ENCODE peak calls at places on chromosomes 13 and 19, in seven cellular contexts. I, Z, T, W, O, Y and D are unnamed samples.

GRCh38 chr19:38932425-38933179 is 1.9 kb downstream of the MRPS12 start:
- DNase-seq in Y (peak), W (peak), I (no peak), O (no peak), Z (no peak), T (peak), D (peak)

GRCh38 chr13:93217701-93218100 is 8.9 kb upstream of the GPC6 start:
- DNase-seq in T (peak), Z (no peak), O (no peak), W (no peak), I (no peak), Y (no peak), D (no peak)

GRCh38 chr19:19061491-19061890 is 2.3 kb upstream of the SLC25A42 start:
- DNase-seq in T (peak), Y (no peak), Z (no peak), I (no peak), O (no peak), W (no peak), D (peak)

GRCh38 chr13:110455444-110455843 is 106.1 kb downstream of the RAB20 start:
- DNase-seq in Z (no peak), O (no peak), T (no peak), W (no peak), Y (no peak), I (no peak), D (no peak)

GRCh38 chr19:41927810-41928192 is 448 bp downstream of the ERFL start:
- DNase-seq in Y (peak), W (no peak), T (no peak), O (no peak), I (no peak), Z (no peak), D (no peak)

GRCh38 chr13:79631260-79631659 is 150.3 kb downstream of the NDFIP2 start:
- DNase-seq in O (peak), T (peak), Z (no peak), I (no peak), Y (peak), W (no peak), D (no peak)

GRCh38 chr13:99307247-99307646 is at the start of gene GPR183:
- DNase-seq in O (no peak), I (no peak), W (no peak), Y (no peak), T (no peak), Z (no peak), D (no peak)

GRCh38 chr13:44715287-44716224 is 139.4 kb upstream of the TSC22D1 start:
- DNase-seq in O (no peak), I (no peak), Y (no peak), Z (no peak), T (no peak), W (no peak), D (no peak)

GRCh38 chr13:44068737-44069136 is 189.0 kb downstream of the LACC1 start:
- DNase-seq in Y (peak), I (no peak), T (peak), Z (peak), O (no peak), W (no peak), D (no peak)

GRCh38 chr19:17549088-17549740 is 6.2 kb upstream of the COLGALT1 start:
- DNase-seq in T (no peak), I (no peak), O (no peak), W (no peak), Z (no peak), Y (no peak), D (no peak)

GRCh38 chr19:18526316-18526715 is 4.4 kb upstream of the ELL start:
- DNase-seq in O (peak), Y (no peak), I (no peak), W (no peak), Z (no peak), T (peak), D (no peak)

GRCh38 chr19:39401549-39402416 is 4.9 kb upstream of the ZFP36 start:
- DNase-seq in Z (no peak), Y (no peak), T (peak), O (no peak), W (no peak), I (no peak), D (peak)

GRCh38 chr13:88617176-88617575 is 946.0 kb downstream of the SLITRK5 start:
- DNase-seq in T (no peak), O (no peak), Z (no peak), I (no peak), W (no peak), Y (peak), D (no peak)

GRCh38 chr19:46537136-46538097 is 41.8 kb upstream of the PNMA8B start:
- DNase-seq in T (peak), O (no peak), W (peak), Z (no peak), Y (peak), I (no peak), D (peak)

GRCh38 chr13:79491715-79492114 is 10.8 kb downstream of the NDFIP2 start:
- DNase-seq in W (no peak), I (no peak), O (peak), Y (no peak), Z (no peak), T (peak), D (no peak)

GRCh38 chr19:19860756-19861390 is 4.8 kb upstream of the ZNF253 start:
- DNase-seq in Y (peak), Z (no peak), W (no peak), O (no peak), T (no peak), I (no peak), D (peak)

GRCh38 chr13:101306773-101307172 is 109.5 kb downstream of the NALCN start:
- DNase-seq in T (no peak), Z (no peak), I (no peak), W (no peak), O (no peak), Y (no peak), D (no peak)

GRCh38 chr19:10000171-10000826 is 10.0 kb downstream of the COL5A3 start:
- DNase-seq in Y (peak), I (no peak), Z (no peak), O (no peak), W (no peak), T (peak), D (peak)

GRCh38 chr13:47409778-47410177 is 512.9 kb upstream of the HTR2A start:
- DNase-seq in O (no peak), T (no peak), I (no peak), W (no peak), Z (no peak), Y (no peak), D (no peak)

GRCh38 chr13:77113496-77113895 is 86.5 kb upstream of the FBXL3 start:
- DNase-seq in O (no peak), Y (peak), Z (no peak), I (no peak), W (no peak), T (no peak), D (no peak)

GRCh38 chr19:41356984-41357739 is 3.4 kb upstream of the TGFB1 start:
- DNase-seq in Z (no peak), W (no peak), I (no peak), T (peak), O (no peak), Y (no peak), D (no peak)

GRCh38 chr19:35144600-35145436 is 1.8 kb downstream of the FXYD7 start:
- DNase-seq in Y (peak), Z (no peak), I (no peak), T (peak), W (no peak), O (peak), D (peak)

GRCh38 chr13:33873251-33873908 is 55.4 kb downstream of the RFC3 start:
- DNase-seq in O (no peak), Y (no peak), I (no peak), Z (no peak), W (no peak), T (no peak), D (no peak)

GRCh38 chr13:33872005-33872351 is 54.0 kb downstream of the RFC3 start:
- DNase-seq in O (no peak), W (no peak), Z (no peak), Y (no peak), I (no peak), T (no peak), D (peak)

GRCh38 chr13:33876716-33877394 is 58.9 kb downstream of the RFC3 start:
- DNase-seq in Z (no peak), I (no peak), T (no peak), Y (no peak), O (no peak), W (no peak), D (no peak)

GRCh38 chr13:33875658-33876401 is 57.9 kb downstream of the RFC3 start:
- DNase-seq in Y (no peak), I (no peak), O (no peak), Z (no peak), W (no peak), T (no peak), D (no peak)

GRCh38 chr13:33874871-33875270 is 56.9 kb downstream of the RFC3 start:
- DNase-seq in Z (no peak), T (no peak), I (no peak), Y (peak), W (no peak), O (no peak), D (no peak)
- TF ChIP-seq CTCF in Z (peak), T (peak), I (no peak), Y (peak), W (no peak), O (no peak), D (peak)

GRCh38 chr19:52603558-52604207 is 33.6 kb downstream of the ZNF701 start:
- DNase-seq in O (no peak), W (no peak), Y (no peak), I (no peak), Z (no peak), T (peak), D (no peak)

GRCh38 chr19:52599241-52599640 is 29.2 kb downstream of the ZNF701 start:
- DNase-seq in Y (peak), T (no peak), Z (no peak), I (no peak), W (no peak), O (no peak), D (no peak)

GRCh38 chr19:52602931-52603330 is 32.8 kb downstream of the ZNF701 start:
- DNase-seq in I (no peak), T (no peak), Z (no peak), Y (no peak), W (no peak), O (no peak), D (no peak)

GRCh38 chr19:52600639-52601024 is 30.5 kb downstream of the ZNF701 start:
- DNase-seq in Y (peak), O (no peak), I (no peak), Z (no peak), W (peak), T (no peak), D (no peak)

DNA sequence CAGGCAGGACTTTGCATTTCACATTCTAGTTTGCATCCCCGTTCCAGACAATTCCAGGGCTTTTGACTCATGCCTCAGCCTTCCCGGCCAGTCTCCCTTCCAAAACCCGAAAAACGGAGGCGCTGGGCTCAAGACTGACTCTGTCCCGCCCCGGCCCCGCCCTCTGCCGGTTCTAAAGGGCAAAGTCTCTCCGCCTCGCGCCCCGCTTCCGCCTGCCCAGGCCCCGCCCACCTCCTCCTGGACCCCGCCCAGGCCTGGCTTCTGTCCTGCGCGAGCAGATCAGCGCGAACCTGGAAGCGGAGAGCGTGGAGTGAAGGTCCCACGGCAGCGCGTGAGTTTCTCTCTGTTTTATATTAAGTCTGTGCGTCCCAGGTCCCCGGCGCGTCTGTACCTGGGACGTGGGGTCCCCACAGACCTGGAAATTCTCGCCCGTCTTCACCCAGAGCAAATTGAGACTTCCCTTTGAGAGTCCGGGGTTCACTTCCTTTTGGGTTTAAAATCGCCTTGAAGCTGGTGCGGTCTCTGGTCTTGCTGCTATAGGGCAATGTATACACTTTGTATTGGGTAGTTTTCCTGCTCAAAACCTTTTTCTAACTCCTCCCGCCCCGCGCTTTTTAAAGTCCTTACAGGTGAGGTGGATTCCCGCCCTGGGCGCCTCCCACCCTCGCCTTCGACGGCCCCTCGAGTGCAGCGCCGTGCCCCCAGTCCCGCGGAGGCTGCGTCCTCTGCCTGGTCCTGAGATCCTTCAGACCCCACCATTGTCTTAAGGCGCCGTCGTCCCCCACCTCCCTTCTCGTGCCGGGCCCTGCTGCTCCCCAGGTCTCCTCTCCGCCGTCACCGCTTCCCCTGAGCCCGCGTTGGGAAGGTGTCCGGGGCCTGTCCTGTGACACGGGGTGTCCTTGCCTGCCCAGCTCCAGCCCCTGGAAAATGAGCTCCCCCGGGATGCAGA is 31.2 kb downstream of the ZNF701 start:
- DNase-seq in Z (peak), Y (peak), I (peak), O (peak), T (peak), W (peak), D (peak)
- H3K27ac ChIP-seq in Z (peak), Y (peak), I (peak), O (peak), T (peak), W (peak), D (peak)

GRCh38 chr13:30164141-30164540 is 143.2 kb downstream of the KATNAL1 start:
- DNase-seq in I (no peak), Y (no peak), O (no peak), Z (no peak), W (no peak), T (no peak), D (no peak)

GRCh38 chr13:30169442-30169841 is 137.9 kb downstream of the KATNAL1 start:
- DNase-seq in O (no peak), Z (no peak), I (no peak), T (no peak), W (no peak), Y (no peak), D (no peak)

GRCh38 chr13:30170569-30170968 is 136.8 kb downstream of the KATNAL1 start:
- DNase-seq in W (no peak), Y (no peak), I (no peak), O (no peak), T (no peak), Z (no peak), D (no peak)

GRCh38 chr13:30165071-30165470 is 142.3 kb downstream of the KATNAL1 start:
- DNase-seq in Z (no peak), T (no peak), O (no peak), I (no peak), W (no peak), Y (no peak), D (no peak)

GRCh38 chr13:30165791-30166190 is 141.6 kb downstream of the KATNAL1 start:
- DNase-seq in Y (peak), W (no peak), O (no peak), Z (no peak), I (no peak), T (peak), D (no peak)
- TF ChIP-seq CTCF in Y (no peak), W (no peak), O (no peak), Z (no peak), I (no peak), T (peak), D (no peak)

GRCh38 chr19:2176336-2176994 is 12.7 kb downstream of the DOT1L start:
- DNase-seq in Y (no peak), Z (no peak), I (no peak), T (peak), O (no peak), W (peak), D (no peak)

GRCh38 chr19:2173841-2174577 is 10.3 kb downstream of the DOT1L start:
- DNase-seq in I (no peak), W (no peak), T (peak), Y (no peak), O (no peak), Z (no peak), D (no peak)

GRCh38 chr19:2173388-2173787 is 9.7 kb downstream of the DOT1L start:
- DNase-seq in Y (no peak), W (no peak), I (no peak), O (no peak), Z (no peak), T (peak), D (no peak)

GRCh38 chr19:2179095-2179494 is 15.4 kb downstream of the DOT1L start:
- DNase-seq in W (no peak), Z (no peak), T (peak), O (no peak), I (no peak), Y (no peak), D (no peak)

GRCh38 chr19:2175742-2176141 is 12.0 kb downstream of the DOT1L start:
- DNase-seq in Z (no peak), I (no peak), W (no peak), O (no peak), T (peak), Y (no peak), D (no peak)
- H3K27ac ChIP-seq in Z (no peak), I (no peak), W (no peak), O (no peak), T (no peak), Y (no peak), D (peak)

DNA sequence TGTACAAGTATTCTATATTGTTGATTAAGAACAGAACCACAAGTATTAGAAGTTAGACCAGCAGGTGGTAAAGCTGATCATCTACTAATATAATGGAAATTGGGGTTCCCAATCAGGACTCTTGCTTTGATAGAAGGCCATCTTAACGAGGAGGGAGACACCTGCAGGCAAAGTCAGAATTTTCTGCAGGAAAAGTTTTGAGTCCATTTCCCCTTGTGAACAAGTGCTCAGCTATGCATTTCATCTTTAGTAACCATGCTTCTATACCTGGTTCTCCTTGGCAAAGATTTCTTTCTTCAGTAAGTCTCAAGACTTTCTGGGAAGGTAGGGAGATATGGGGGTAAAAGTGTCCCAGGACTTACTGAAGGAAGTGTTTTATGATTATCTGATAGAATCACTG is 36.1 kb upstream of the USPL1 start:
- DNase-seq in I (no peak), W (no peak), T (peak), Y (peak), O (no peak), Z (no peak), D (no peak)
- TF ChIP-seq CTCF in I (no peak), W (no peak), T (peak), Y (peak), O (peak), Z (peak), D (peak)

DNA sequence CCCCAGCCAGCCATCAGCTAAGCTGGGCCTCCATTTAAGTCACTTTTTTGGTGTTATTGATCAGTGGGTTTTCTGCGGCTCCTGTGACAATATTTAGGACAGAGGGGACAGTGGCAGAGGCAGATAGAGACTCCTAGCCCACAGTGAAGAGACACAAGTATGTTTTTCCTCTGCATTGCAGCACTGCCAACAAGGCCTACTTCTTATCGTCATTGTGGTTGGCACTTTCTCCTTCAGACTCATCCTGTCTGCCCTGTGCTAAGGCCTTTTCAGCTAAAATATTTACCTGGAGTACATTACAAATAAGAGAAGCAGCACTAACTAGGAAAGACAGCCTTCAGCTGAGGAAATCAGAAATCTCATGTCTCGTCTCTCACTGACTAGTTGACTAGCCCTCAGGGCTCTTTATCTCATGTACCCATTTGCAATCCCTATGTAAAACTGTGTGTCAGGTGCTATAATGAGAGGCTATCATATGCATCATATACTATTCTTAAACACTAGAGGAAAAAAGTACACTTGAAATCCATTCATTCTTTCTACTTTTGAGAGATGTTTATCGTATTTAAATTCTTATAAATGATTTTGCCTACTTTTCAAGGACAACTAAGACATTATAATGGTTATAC is 62.2 kb downstream of the ZAR1L start:
- DNase-seq in T (no peak), O (no peak), W (no peak), Z (no peak), I (no peak), Y (no peak), D (no peak)
- H3K27ac ChIP-seq in T (no peak), O (no peak), W (peak), Z (no peak), I (peak), Y (no peak), D (peak)

DNA sequence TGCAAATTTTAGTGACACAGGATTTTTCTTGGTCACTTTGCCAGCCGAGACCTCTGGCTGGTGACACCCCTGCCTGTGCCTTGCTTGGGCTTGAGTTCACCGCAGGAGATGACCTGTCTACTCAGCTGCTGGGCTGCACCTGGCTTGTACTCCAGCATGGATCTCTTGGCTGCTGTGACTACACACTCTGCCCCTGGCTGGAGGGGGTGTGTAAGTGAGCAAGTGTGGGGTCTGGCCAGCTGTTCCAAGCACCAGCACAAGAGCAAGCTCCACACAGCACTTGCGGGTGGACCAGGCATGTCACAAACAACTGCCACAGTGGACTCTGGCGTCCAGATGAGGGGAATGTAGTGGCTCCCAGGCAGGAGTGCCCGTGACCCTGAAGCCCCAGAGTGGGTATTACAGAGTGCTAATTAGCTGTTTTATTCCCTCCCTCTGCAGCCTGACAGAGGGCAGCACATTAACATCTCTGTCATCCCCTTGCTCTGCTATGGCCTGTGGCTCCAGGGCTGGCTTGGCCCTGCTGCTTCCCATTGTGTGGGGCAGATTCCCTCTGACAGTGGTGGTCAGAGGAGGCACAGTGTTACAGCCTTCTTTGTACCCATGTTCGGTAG is 1387.2 kb downstream of the OLFM4 start:
- DNase-seq in T (no peak), I (no peak), W (no peak), Y (no peak), O (no peak), Z (no peak), D (no peak)
- TF ChIP-seq CTCF in T (no peak), I (no peak), W (no peak), Y (no peak), O (no peak), Z (no peak), D (no peak)